ENCODE peak calls at places on chromosome 20, in five cellular contexts. Q is stimulated activated CD4-positive, alpha-beta T cell treated with anti-CD3 and anti-CD28 coated beads, TNF-alpha, amount 100 ng/mL, for 24 hours; L is ACHN; K is ELR; X is right lobe of liver. U is an unnamed sample.

GRCh38 chr20:53883098-53883762 is 187.2 kb downstream of the BCAS1 start:
- DNase-seq in X (no peak), Q (peak), K (peak), L (no peak), U (no peak)

GRCh38 chr20:20677186-20677585 is 35.3 kb downstream of the RALGAPA2 start:
- DNase-seq in K (no peak), L (no peak), Q (no peak), X (no peak), U (no peak)

GRCh38 chr20:15265910-15266309 is 928.5 kb upstream of the FLRT3 start:
- DNase-seq in L (no peak), X (no peak), Q (no peak), K (no peak), U (no peak)

GRCh38 chr20:51206032-51206662 is 183.2 kb upstream of the KCNG1 start:
- DNase-seq in Q (no peak), L (no peak), K (no peak), X (no peak), U (no peak)

GRCh38 chr20:59748555-59749292 is 144.4 kb downstream of the PHACTR3 start:
- DNase-seq in L (no peak), Q (no peak), K (no peak), X (no peak), U (no peak)

GRCh38 chr20:37358366-37359150 is 12.6 kb downstream of the SRC start:
- DNase-seq in X (no peak), L (no peak), Q (no peak), K (no peak), U (peak)

GRCh38 chr20:63335711-63336110 is 25.4 kb downstream of the CHRNA4 start:
- DNase-seq in K (no peak), L (no peak), Q (no peak), X (no peak), U (no peak)

GRCh38 chr20:23666698-23667097 is 22.1 kb downstream of the CST4 start:
- DNase-seq in X (no peak), K (no peak), L (no peak), Q (no peak), U (no peak)

GRCh38 chr20:58850693-58851174 is at the start of gene GNAS-AS1:
- DNase-seq in L (no peak), K (peak), X (no peak), Q (peak), U (peak)

GRCh38 chr20:8172191-8172590 is 40.1 kb downstream of the PLCB1 start:
- DNase-seq in X (no peak), Q (no peak), L (no peak), K (no peak), U (no peak)

GRCh38 chr20:33284937-33285336 is 1.9 kb downstream of the BPIFB1 start:
- DNase-seq in Q (no peak), L (no peak), X (no peak), K (no peak), U (no peak)

GRCh38 chr20:60512436-60512835 is 554.2 kb downstream of the CDH26 start:
- DNase-seq in Q (no peak), L (peak), K (peak), X (no peak), U (no peak)

GRCh38 chr20:23637282-23638221 is at the start of gene CST3:
- DNase-seq in Q (peak), K (peak), L (peak), X (peak), U (no peak)

GRCh38 chr20:22717466-22717865 is 133.1 kb upstream of the FOXA2 start:
- DNase-seq in Q (no peak), K (no peak), L (no peak), X (no peak), U (no peak)

GRCh38 chr20:63606701-63607100 is 20.2 kb downstream of the GMEB2 start:
- DNase-seq in Q (no peak), L (no peak), K (no peak), X (no peak), U (no peak)

GRCh38 chr20:59087829-59088433 is 45.3 kb upstream of the PRELID3B start:
- DNase-seq in X (peak), K (peak), Q (peak), L (peak), U (no peak)

GRCh38 chr20:50789968-50790650 is 4.8 kb upstream of the BCAS4 start:
- DNase-seq in K (no peak), L (no peak), X (no peak), Q (no peak), U (no peak)

GRCh38 chr20:49964964-49965780 is 17.6 kb upstream of the SNAI1 start:
- DNase-seq in K (peak), Q (peak), X (no peak), L (peak), U (no peak)

GRCh38 chr20:17530716-17531536 is at the start of gene BFSP1:
- DNase-seq in K (peak), L (peak), Q (peak), X (peak), U (no peak)

GRCh38 chr20:49792611-49793010 is 20.0 kb upstream of the SLC9A8 start:
- DNase-seq in L (no peak), K (no peak), Q (no peak), X (no peak), U (no peak)

GRCh38 chr20:57893364-57894001 is 183.7 kb upstream of the PMEPA1 start:
- DNase-seq in K (no peak), L (no peak), Q (no peak), X (no peak), U (no peak)

GRCh38 chr20:38671186-38671585 is 53.1 kb upstream of the SLC32A1 start:
- DNase-seq in L (no peak), Q (no peak), K (no peak), X (no peak), U (no peak)

GRCh38 chr20:48215536-48215935 is 430.3 kb upstream of the SULF2 start:
- DNase-seq in L (no peak), K (no peak), Q (no peak), X (no peak), U (no peak)